ENCODE peak calls at places on chromosomes 16 and 17, in eight cellular contexts. I is colonic mucosa, Q is RPMI7951, E is Right ventricle myocardium superior, U is left ventricle myocardium inferior, M is cardiac septum, O is AG08395, Z is activated gamma-delta T cell treated with Interleukin-2 at 50 U/mL for 16 hours. L is an unnamed sample.

GRCh38 chr17:9370464-9370863 is 205.2 kb downstream of the STX8 start:
- DNase-seq in I (no peak), Q (no peak), E (no peak), U (no peak), M (no peak), O (no peak), Z (no peak), L (no peak)

GRCh38 chr17:66230918-66231543 is 1.8 kb upstream of the APOH start:
- DNase-seq in I (no peak), Q (no peak), E (no peak), U (no peak), M (no peak), O (no peak), Z (no peak), L (no peak)

GRCh38 chr17:10620823-10621222 is 36.3 kb downstream of the MYH3 start:
- DNase-seq in I (no peak), Q (no peak), E (no peak), U (no peak), M (no peak), O (no peak), Z (no peak), L (no peak)

GRCh38 chr17:75135452-75135851 is 3.9 kb upstream of the NT5C start:
- DNase-seq in I (no peak), Q (no peak), E (no peak), U (no peak), M (no peak), O (no peak), Z (no peak), L (no peak)

GRCh38 chr16:68658974-68659360 is 13.9 kb downstream of the CDH3 start:
- DNase-seq in I (no peak), Q (no peak), E (no peak), U (no peak), M (no peak), O (no peak), Z (no peak), L (no peak)

GRCh38 chr17:38528101-38528500 is 77.7 kb downstream of the SRCIN1 start:
- DNase-seq in I (no peak), Q (peak; percentile 11), E (peak; percentile 14), U (no peak), M (no peak), O (no peak), Z (no peak), L (no peak)

GRCh38 chr16:11014159-11014558 is 69.8 kb downstream of the CLEC16A start:
- DNase-seq in I (no peak), Q (peak; percentile 69), E (no peak), U (no peak), M (no peak), O (no peak), Z (no peak), L (no peak)

GRCh38 chr17:19707728-19708221 is 8.6 kb downstream of the SLC47A2 start:
- DNase-seq in I (no peak), Q (no peak), E (peak; percentile 58), U (no peak), M (no peak), O (no peak), Z (no peak), L (peak; percentile 47)

GRCh38 chr17:17739388-17740066 is 58.3 kb downstream of the RAI1 start:
- DNase-seq in I (peak; percentile 61), Q (peak; percentile 78), E (peak; percentile 60), U (no peak), M (no peak), O (peak; percentile 85), Z (no peak), L (no peak)

GRCh38 chr17:77460514-77461046 is 319.8 kb downstream of the SEC14L1 start:
- DNase-seq in I (no peak), Q (no peak), E (peak; percentile 42), U (no peak), M (no peak), O (no peak), Z (no peak), L (no peak)

GRCh38 chr17:48427598-48427997 is 2.4 kb downstream of the SKAP1 start:
- DNase-seq in I (no peak), Q (peak; percentile 25), E (no peak), U (no peak), M (no peak), O (no peak), Z (peak; percentile 54), L (no peak)

GRCh38 chr17:4956493-4957061 is 5.7 kb downstream of the ENO3 start:
- DNase-seq in I (no peak), Q (no peak), E (peak; percentile 72), U (no peak), M (no peak), O (no peak), Z (peak; percentile 46), L (no peak)

GRCh38 chr17:1104222-1104621 is 75.6 kb downstream of the ABR start:
- DNase-seq in I (no peak), Q (no peak), E (peak; percentile 78), U (peak; percentile 65), M (no peak), O (no peak), Z (no peak), L (peak; percentile 68)

GRCh38 chr17:19244796-19245195 is 7.6 kb downstream of the EPN2 start:
- DNase-seq in I (no peak), Q (no peak), E (no peak), U (no peak), M (no peak), O (no peak), Z (no peak), L (no peak)

GRCh38 chr17:68868708-68869107 is 86.5 kb downstream of the ABCA8 start:
- DNase-seq in I (no peak), Q (peak; percentile 15), E (no peak), U (no peak), M (no peak), O (no peak), Z (no peak), L (no peak)

GRCh38 chr16:57613514-57613913 is 14.9 kb upstream of the ADGRG1 start:
- DNase-seq in I (no peak), Q (no peak), E (peak; percentile 8), U (no peak), M (peak; percentile 41), O (no peak), Z (no peak), L (no peak)

GRCh38 chr17:60106377-60107059 is 27.8 kb upstream of the HEATR6 start:
- DNase-seq in I (no peak), Q (peak; percentile 83), E (no peak), U (no peak), M (no peak), O (peak; percentile 64), Z (no peak), L (no peak)

GRCh38 chr17:45425125-45425983 is 7.3 kb downstream of the ARHGAP27 start:
- DNase-seq in I (peak; percentile 94), Q (peak; percentile 74), E (peak; percentile 76), U (peak; percentile 61), M (peak; percentile 83), O (peak; percentile 63), Z (no peak), L (no peak)

GRCh38 chr17:74737299-74738050 is 419 bp downstream of the RAB37 start:
- DNase-seq in I (no peak), Q (no peak), E (no peak), U (no peak), M (no peak), O (peak; percentile 27), Z (peak; percentile 53), L (no peak)

GRCh38 chr17:60598001-60598736 is 1.8 kb upstream of the PPM1D start:
- DNase-seq in I (peak; percentile 1), Q (no peak), E (no peak), U (no peak), M (no peak), O (no peak), Z (no peak), L (no peak)

L was measured in heart right ventricle.